ENCODE peak calls at places on chromosomes 12 and 14, in seven cellular contexts. B is CD4-positive, alpha-beta T cell; N is A549; M is AG04450; C is glutamatergic neuron; K is HCT116; X is transverse colon. W is an unnamed sample.

GRCh38 chr14:75069811-75070145 is 337 bp downstream of the ZC2HC1C start:
- DNase-seq in B (no peak), X (no peak), N (no peak), K (no peak), M (no peak), C (no peak), W (no peak)

GRCh38 chr14:64628940-64629403 is 75.3 kb upstream of the PLEKHG3 start:
- DNase-seq in B (no peak), C (no peak), N (peak), M (peak), K (no peak), X (peak), W (no peak)

GRCh38 chr12:80041691-80042090 is 57.6 kb upstream of the OTOGL start:
- DNase-seq in C (no peak), N (no peak), M (no peak), X (no peak), K (no peak), B (no peak), W (no peak)

GRCh38 chr12:13347241-13348043 is 150.9 kb downstream of the EMP1 start:
- DNase-seq in B (no peak), K (peak), N (peak), X (no peak), C (no peak), M (no peak), W (no peak)

GRCh38 chr14:30710870-30711269 is 88.8 kb downstream of the SCFD1 start:
- DNase-seq in M (no peak), N (no peak), C (no peak), K (no peak), B (no peak), X (no peak), W (no peak)

GRCh38 chr12:22529281-22530060 is 14.9 kb downstream of the C2CD5 start:
- DNase-seq in M (no peak), K (no peak), B (no peak), X (no peak), N (peak), C (no peak), W (no peak)

GRCh38 chr12:57850924-57851323 is 4.4 kb upstream of the CTDSP2 start:
- DNase-seq in C (peak), M (no peak), N (no peak), K (no peak), B (no peak), X (no peak), W (no peak)

GRCh38 chr14:99910337-99911268 is 117.4 kb downstream of the EML1 start:
- DNase-seq in N (peak), M (peak), X (no peak), K (no peak), C (no peak), B (no peak), W (no peak)

GRCh38 chr14:23056257-23056955 is 914 bp downstream of the CDH24 start:
- DNase-seq in B (peak), N (peak), M (no peak), K (peak), X (peak), C (peak), W (peak)

GRCh38 chr14:85584481-85584880 is 54.5 kb downstream of the FLRT2 start:
- DNase-seq in M (no peak), N (no peak), X (no peak), B (no peak), K (no peak), C (no peak), W (no peak)

GRCh38 chr12:54680374-54680773 is 32.2 kb upstream of the DCD start:
- DNase-seq in M (no peak), B (no peak), C (peak), X (peak), K (peak), N (peak), W (no peak)

GRCh38 chr12:48938805-48939204 is 13.5 kb upstream of the FKBP11 start:
- DNase-seq in M (no peak), K (no peak), X (peak), B (no peak), C (no peak), N (no peak), W (no peak)

GRCh38 chr12:3700861-3701260 is 52.0 kb downstream of the CRACR2A start:
- DNase-seq in B (no peak), K (no peak), M (peak), N (no peak), C (no peak), X (no peak), W (no peak)

GRCh38 chr12:113835913-113836312 is 130.2 kb downstream of the RBM19 start:
- DNase-seq in N (no peak), X (no peak), B (no peak), C (no peak), M (no peak), K (no peak), W (no peak)

GRCh38 chr14:65168840-65169239 is 66.5 kb upstream of the MAX start:
- DNase-seq in K (peak), M (no peak), N (no peak), C (no peak), B (no peak), X (no peak), W (no peak)

GRCh38 chr12:52086366-52086765 is 6.9 kb downstream of the SMIM41 start:
- DNase-seq in K (no peak), N (no peak), B (no peak), C (no peak), M (no peak), X (no peak), W (no peak)

GRCh38 chr12:51635371-51635770 is 44.3 kb downstream of the SCN8A start:
- DNase-seq in C (no peak), K (no peak), B (no peak), N (no peak), M (no peak), X (no peak), W (no peak)

GRCh38 chr12:26514364-26514763 is 318.6 kb downstream of the ITPR2 start:
- DNase-seq in B (no peak), K (no peak), X (no peak), C (no peak), N (no peak), M (no peak), W (no peak)

GRCh38 chr12:100077367-100077766 is 65.3 kb downstream of the BLTP3B start:
- DNase-seq in C (no peak), B (no peak), M (no peak), N (peak), K (no peak), X (no peak), W (no peak)
- TF ChIP-seq CTCF in C (no peak), B (no peak), M (peak), N (no peak), K (peak), X (no peak), W (no peak)

GRCh38 chr14:67583711-67584644 is 16.1 kb downstream of the PIGH start:
- DNase-seq in K (peak), M (no peak), B (peak), X (peak), C (peak), N (peak), W (peak)
- TF ChIP-seq CTCF in K (peak), M (peak), B (peak), X (peak), C (peak), N (peak), W (peak)

DNA sequence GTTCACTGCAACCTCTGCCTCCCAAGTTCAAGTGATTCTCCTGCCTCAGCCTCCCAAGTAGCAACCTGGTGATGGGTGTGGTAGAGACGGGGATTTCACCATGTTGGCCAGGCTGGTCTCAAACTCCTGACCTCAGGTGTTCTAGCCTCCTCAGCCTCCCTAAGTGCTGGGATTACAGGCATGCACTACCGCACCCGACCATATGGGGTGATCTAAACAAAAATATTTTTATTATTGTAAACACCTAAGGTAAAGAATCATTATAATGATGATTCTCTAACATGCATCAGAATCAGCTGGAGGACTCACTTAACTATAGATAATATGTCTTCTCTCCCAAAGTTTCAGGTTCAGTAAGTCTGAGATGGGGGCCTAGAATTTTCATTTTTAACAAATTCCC is 96.2 kb upstream of the ALG10 start:
- DNase-seq in B (no peak), K (no peak), C (no peak), N (no peak), X (no peak), M (no peak), W (no peak)
- TF ChIP-seq CTCF in B (no peak), K (peak), C (peak), N (no peak), X (no peak), M (no peak), W (no peak)

DNA sequence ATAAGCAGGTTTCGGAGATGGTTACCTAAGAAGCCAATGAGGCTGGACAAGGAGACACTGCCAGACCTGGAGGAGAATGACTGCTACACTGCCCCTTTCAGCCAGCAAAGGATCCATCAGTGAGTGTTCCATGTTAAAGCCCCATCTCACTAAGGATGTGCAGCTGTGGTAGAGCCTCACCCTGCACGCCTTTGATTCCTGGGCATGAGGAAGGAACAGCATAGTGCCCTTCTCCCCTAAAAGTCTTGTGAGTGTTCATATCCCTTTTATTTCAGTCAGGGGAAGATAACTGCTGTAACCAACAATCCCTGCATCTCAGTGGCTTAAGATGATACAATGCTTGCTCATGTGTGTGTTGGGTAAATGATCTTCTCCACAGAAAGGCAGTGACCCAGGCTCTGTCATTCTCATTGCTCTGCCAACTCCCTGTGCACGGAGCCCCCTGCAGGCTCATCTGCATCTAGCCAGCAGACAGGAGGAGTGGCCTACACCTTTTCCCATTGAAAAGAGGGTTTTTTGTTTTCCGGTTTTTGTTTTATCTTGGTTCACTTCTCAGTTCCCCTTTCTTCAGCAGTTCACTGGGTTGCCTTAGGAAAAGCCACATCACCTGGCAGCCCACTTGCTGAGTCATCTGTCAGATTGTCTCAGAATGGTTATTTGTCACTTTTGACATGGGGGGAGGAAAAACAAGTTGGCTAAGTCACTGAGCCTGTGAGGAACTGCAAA is 193.1 kb downstream of the ANO4 start:
- DNase-seq in M (peak), N (peak), B (no peak), C (peak), K (peak), X (no peak), W (peak)
- TF ChIP-seq CTCF in M (peak), N (no peak), B (no peak), C (peak), K (peak), X (no peak), W (peak)